ENCODE peak calls at places on chromosome 11, in six cellular contexts. One of them, this sample, is unnamed.

GRCh38 chr11:86761978-86762377 is 38.4 kb upstream of the PRSS23 start:
- DNase-seq in lower lobe of right lung: no peak
- DNase-seq in foreskin fibroblast: no peak
- DNase-seq in colonic mucosa: no peak
- DNase-seq in hepatocyte: no peak
- DNase-seq in GM10248: no peak
- DNase-seq in this sample: no peak

GRCh38 chr11:46237248-46238077 is 40.0 kb upstream of the CREB3L1 start:
- DNase-seq in lower lobe of right lung: peak
- DNase-seq in foreskin fibroblast: peak
- DNase-seq in colonic mucosa: peak
- DNase-seq in hepatocyte: peak
- DNase-seq in GM10248: peak
- DNase-seq in this sample: no peak

GRCh38 chr11:27281740-27282139 is 81.3 kb downstream of the CCDC34 start:
- DNase-seq in lower lobe of right lung: no peak
- DNase-seq in foreskin fibroblast: no peak
- DNase-seq in colonic mucosa: no peak
- DNase-seq in hepatocyte: no peak
- DNase-seq in GM10248: no peak
- DNase-seq in this sample: no peak

GRCh38 chr11:101262258-101262657 is 132.6 kb upstream of the PGR start:
- DNase-seq in lower lobe of right lung: no peak
- DNase-seq in foreskin fibroblast: no peak
- DNase-seq in colonic mucosa: no peak
- DNase-seq in hepatocyte: no peak
- DNase-seq in GM10248: no peak
- DNase-seq in this sample: no peak

GRCh38 chr11:87081358-87081757 is 43.6 kb downstream of the TMEM135 start:
- DNase-seq in lower lobe of right lung: no peak
- DNase-seq in foreskin fibroblast: no peak
- DNase-seq in colonic mucosa: no peak
- DNase-seq in hepatocyte: no peak
- DNase-seq in GM10248: peak
- DNase-seq in this sample: no peak

GRCh38 chr11:8757533-8757932 is 74.9 kb downstream of the RPL27A start:
- DNase-seq in lower lobe of right lung: no peak
- DNase-seq in foreskin fibroblast: no peak
- DNase-seq in colonic mucosa: no peak
- DNase-seq in hepatocyte: peak
- DNase-seq in GM10248: no peak
- DNase-seq in this sample: no peak

GRCh38 chr11:111761056-111761455 is 5.1 kb downstream of the PPP2R1B start:
- DNase-seq in lower lobe of right lung: no peak
- DNase-seq in foreskin fibroblast: no peak
- DNase-seq in colonic mucosa: no peak
- DNase-seq in hepatocyte: no peak
- DNase-seq in GM10248: no peak
- DNase-seq in this sample: no peak

GRCh38 chr11:61919841-61920631 is 2.7 kb upstream of the RAB3IL1 start:
- DNase-seq in lower lobe of right lung: no peak
- DNase-seq in foreskin fibroblast: no peak
- DNase-seq in colonic mucosa: no peak
- DNase-seq in hepatocyte: peak
- DNase-seq in GM10248: peak
- DNase-seq in this sample: peak

GRCh38 chr11:124762624-124763155 is 600 bp upstream of the ESAM start:
- DNase-seq in lower lobe of right lung: no peak
- DNase-seq in foreskin fibroblast: no peak
- DNase-seq in colonic mucosa: peak
- DNase-seq in hepatocyte: no peak
- DNase-seq in GM10248: peak
- DNase-seq in this sample: no peak

GRCh38 chr11:111845256-111846028 is 25.9 kb downstream of the ALG9 start:
- DNase-seq in lower lobe of right lung: peak
- DNase-seq in foreskin fibroblast: no peak
- DNase-seq in colonic mucosa: no peak
- DNase-seq in hepatocyte: no peak
- DNase-seq in GM10248: no peak
- DNase-seq in this sample: no peak

GRCh38 chr11:122659676-122660571 is 4.4 kb downstream of the UBASH3B start:
- DNase-seq in lower lobe of right lung: no peak
- DNase-seq in foreskin fibroblast: no peak
- DNase-seq in colonic mucosa: no peak
- DNase-seq in hepatocyte: no peak
- DNase-seq in GM10248: no peak
- DNase-seq in this sample: no peak

GRCh38 chr11:68963779-68964178 is 17.0 kb downstream of the MRGPRD start:
- DNase-seq in lower lobe of right lung: peak
- DNase-seq in foreskin fibroblast: no peak
- DNase-seq in colonic mucosa: no peak
- DNase-seq in hepatocyte: no peak
- DNase-seq in GM10248: no peak
- DNase-seq in this sample: no peak

GRCh38 chr11:114229062-114229450 is 67.1 kb upstream of the NNMT start:
- DNase-seq in lower lobe of right lung: no peak
- DNase-seq in foreskin fibroblast: no peak
- DNase-seq in colonic mucosa: no peak
- DNase-seq in hepatocyte: no peak
- DNase-seq in GM10248: no peak
- DNase-seq in this sample: no peak
- TF ChIP-seq CTCF in lower lobe of right lung: no peak
- TF ChIP-seq CTCF in foreskin fibroblast: no peak
- TF ChIP-seq CTCF in colonic mucosa: no peak
- TF ChIP-seq CTCF in hepatocyte: no peak
- TF ChIP-seq CTCF in GM10248: no peak
- TF ChIP-seq CTCF in this sample: no peak

GRCh38 chr11:63672156-63672463 is 934 bp upstream of the ATL3 start:
- DNase-seq in lower lobe of right lung: no peak
- DNase-seq in foreskin fibroblast: no peak
- DNase-seq in colonic mucosa: no peak
- DNase-seq in hepatocyte: no peak
- DNase-seq in GM10248: no peak
- DNase-seq in this sample: no peak

GRCh38 chr11:63670077-63670737 is 969 bp downstream of the ATL3 start:
- DNase-seq in lower lobe of right lung: no peak
- DNase-seq in foreskin fibroblast: no peak
- DNase-seq in colonic mucosa: no peak
- DNase-seq in hepatocyte: no peak
- DNase-seq in GM10248: peak
- DNase-seq in this sample: no peak

GRCh38 chr11:63671322-63672155 is at the start of gene ATL3:
- DNase-seq in lower lobe of right lung: peak
- DNase-seq in foreskin fibroblast: peak
- DNase-seq in colonic mucosa: peak
- DNase-seq in hepatocyte: peak
- DNase-seq in GM10248: peak
- DNase-seq in this sample: peak

GRCh38 chr11:63672934-63673539 is 1.9 kb upstream of the ATL3 start:
- DNase-seq in lower lobe of right lung: no peak
- DNase-seq in foreskin fibroblast: no peak
- DNase-seq in colonic mucosa: no peak
- DNase-seq in hepatocyte: no peak
- DNase-seq in GM10248: no peak
- DNase-seq in this sample: no peak

GRCh38 chr11:63670738-63671321 is 346 bp downstream of the ATL3 start:
- DNase-seq in lower lobe of right lung: peak
- DNase-seq in foreskin fibroblast: peak
- DNase-seq in colonic mucosa: peak
- DNase-seq in hepatocyte: peak
- DNase-seq in GM10248: peak
- DNase-seq in this sample: no peak
- TF ChIP-seq CTCF in lower lobe of right lung: peak
- TF ChIP-seq CTCF in foreskin fibroblast: peak
- TF ChIP-seq CTCF in colonic mucosa: peak
- TF ChIP-seq CTCF in hepatocyte: peak
- TF ChIP-seq CTCF in GM10248: peak
- TF ChIP-seq CTCF in this sample: peak

GRCh38 chr11:67700141-67700540 is 25.7 kb upstream of the ALDH3B2 start:
- DNase-seq in lower lobe of right lung: no peak
- DNase-seq in foreskin fibroblast: no peak
- DNase-seq in colonic mucosa: no peak
- DNase-seq in hepatocyte: no peak
- DNase-seq in GM10248: no peak
- DNase-seq in this sample: no peak
- TF ChIP-seq CTCF in lower lobe of right lung: no peak
- TF ChIP-seq CTCF in foreskin fibroblast: no peak
- TF ChIP-seq CTCF in colonic mucosa: no peak
- TF ChIP-seq CTCF in hepatocyte: no peak
- TF ChIP-seq CTCF in GM10248: no peak
- TF ChIP-seq CTCF in this sample: no peak

GRCh38 chr11:43515090-43515489 is 156.4 kb downstream of the TTC17 start:
- DNase-seq in lower lobe of right lung: no peak
- DNase-seq in foreskin fibroblast: no peak
- DNase-seq in colonic mucosa: no peak
- DNase-seq in hepatocyte: no peak
- DNase-seq in GM10248: no peak
- DNase-seq in this sample: no peak
- TF ChIP-seq CTCF in lower lobe of right lung: no peak
- TF ChIP-seq CTCF in foreskin fibroblast: no peak
- TF ChIP-seq CTCF in colonic mucosa: no peak
- TF ChIP-seq CTCF in hepatocyte: no peak
- TF ChIP-seq CTCF in GM10248: peak
- TF ChIP-seq CTCF in this sample: peak

This sample was measured in progenitor cell of endocrine pancreas.